ENCODE peak calls at places on chromosomes 6 and 20, in four cellular contexts. P is H9, A is mesenchymal stem cell, N is IMR-90. Y is an unnamed sample.

GRCh38 chr6:12278915-12279314 is 11.2 kb upstream of the EDN1 start:
- DNase-seq in P (no peak), A (no peak), N (no peak), Y (no peak)

GRCh38 chr6:168638497-168639072 is 197.6 kb downstream of the SMOC2 start:
- DNase-seq in P (no peak), A (no peak), N (no peak), Y (no peak)

GRCh38 chr6:163083141-163083540 is 331.4 kb upstream of the QKI start:
- DNase-seq in P (peak), A (no peak), N (no peak), Y (no peak)

GRCh38 chr20:54545959-54546358 is 70.6 kb downstream of the DOK5 start:
- DNase-seq in P (no peak), A (no peak), N (peak), Y (no peak)

GRCh38 chr20:32160341-32160740 is 47.2 kb downstream of the PLAGL2 start:
- DNase-seq in P (no peak), A (no peak), N (no peak), Y (no peak)

GRCh38 chr6:100269189-100269588 is 195.5 kb downstream of the SIM1 start:
- DNase-seq in P (no peak), A (peak), N (peak), Y (no peak)

GRCh38 chr6:8549381-8549780 is 114.0 kb upstream of the SLC35B3 start:
- DNase-seq in P (no peak), A (no peak), N (no peak), Y (no peak)

GRCh38 chr6:150634641-150635292 is 35.1 kb downstream of the PLEKHG1 start:
- DNase-seq in P (no peak), A (no peak), N (no peak), Y (no peak)

GRCh38 chr6:14915888-14916832 is 329.7 kb upstream of the JARID2 start:
- DNase-seq in P (no peak), A (no peak), N (no peak), Y (no peak)

GRCh38 chr6:56706981-56707726 is 64.5 kb upstream of the DST start:
- DNase-seq in P (no peak), A (peak), N (no peak), Y (no peak)

GRCh38 chr20:22617160-22617559 is 32.8 kb upstream of the FOXA2 start:
- DNase-seq in P (no peak), A (no peak), N (no peak), Y (peak)

GRCh38 chr6:48378874-48379407 is 267.9 kb upstream of the PTCHD4 start:
- DNase-seq in P (no peak), A (no peak), N (no peak), Y (no peak)

DNA sequence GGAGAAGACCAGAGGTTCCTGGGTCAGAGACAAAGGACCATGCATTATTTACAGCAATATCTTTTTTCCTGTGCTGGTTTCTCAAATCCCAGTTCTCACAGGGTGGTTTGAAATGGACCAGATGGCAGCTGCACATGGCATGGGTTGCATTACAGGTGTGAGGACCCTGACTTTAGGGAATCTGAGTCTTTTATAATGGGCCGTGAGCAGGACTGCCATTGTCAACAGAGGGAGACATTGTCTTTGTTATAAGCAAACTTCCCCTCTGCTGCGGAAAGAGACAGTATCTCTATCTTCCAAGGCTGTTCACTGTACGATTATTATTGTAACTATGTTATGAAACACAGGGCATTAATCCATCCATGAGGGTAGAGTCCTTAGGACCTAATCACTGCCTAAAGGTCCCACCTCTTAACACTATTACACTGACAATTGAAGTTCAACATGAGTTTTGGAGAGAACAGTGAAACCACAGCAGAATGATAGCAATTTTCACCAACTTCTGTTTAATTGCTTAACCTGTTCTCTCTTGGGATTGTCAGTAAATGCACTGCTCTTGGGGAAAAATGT is 156.1 kb upstream of the AGPAT4 start:
- DNase-seq in P (no peak), A (no peak), N (no peak), Y (no peak)
- H3K23ac ChIP-seq in P (no peak), A (no peak), N (no peak), Y (no peak)

GRCh38 chr6:47261191-47261590 is 48.5 kb downstream of the TNFRSF21 start:
- DNase-seq in P (no peak), A (no peak), N (no peak), Y (no peak)
- H3K18ac ChIP-seq in P (no peak), A (no peak), N (no peak), Y (no peak)

GRCh38 chr6:27866370-27867050 is 45.7 kb downstream of the OR2B2 start:
- DNase-seq in P (peak), A (peak), N (peak), Y (peak)
- H3K23ac ChIP-seq in P (no peak), A (no peak), N (peak), Y (no peak)

GRCh38 chr20:46770330-46771194 is 61.1 kb downstream of the SLC2A10 start:
- DNase-seq in P (no peak), A (no peak), N (peak), Y (no peak)
- H3K18ac ChIP-seq in P (no peak), A (no peak), N (no peak), Y (no peak)

DNA sequence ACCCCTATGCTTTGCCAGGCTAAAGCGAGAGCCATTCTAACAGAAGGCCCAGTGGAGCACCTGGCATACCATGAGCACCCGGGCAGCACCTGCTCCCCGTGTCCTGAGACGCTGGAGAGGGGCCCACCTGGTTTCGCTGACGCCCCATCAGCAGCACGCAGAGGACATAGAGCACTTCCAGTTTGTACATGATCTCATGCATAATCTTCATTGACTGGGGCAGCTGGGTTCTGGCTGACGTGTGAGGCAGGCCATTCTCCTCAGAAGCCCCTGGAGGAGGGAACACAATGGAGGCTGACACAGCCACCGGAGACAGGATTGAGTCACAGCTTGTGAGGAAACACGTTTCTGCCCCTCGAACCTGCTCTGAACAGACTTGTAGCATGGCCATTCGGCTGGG is 65.4 kb downstream of the MYH7B start:
- DNase-seq in P (no peak), A (no peak), N (no peak), Y (no peak)
- H3K23ac ChIP-seq in P (no peak), A (no peak), N (no peak), Y (no peak)

DNA sequence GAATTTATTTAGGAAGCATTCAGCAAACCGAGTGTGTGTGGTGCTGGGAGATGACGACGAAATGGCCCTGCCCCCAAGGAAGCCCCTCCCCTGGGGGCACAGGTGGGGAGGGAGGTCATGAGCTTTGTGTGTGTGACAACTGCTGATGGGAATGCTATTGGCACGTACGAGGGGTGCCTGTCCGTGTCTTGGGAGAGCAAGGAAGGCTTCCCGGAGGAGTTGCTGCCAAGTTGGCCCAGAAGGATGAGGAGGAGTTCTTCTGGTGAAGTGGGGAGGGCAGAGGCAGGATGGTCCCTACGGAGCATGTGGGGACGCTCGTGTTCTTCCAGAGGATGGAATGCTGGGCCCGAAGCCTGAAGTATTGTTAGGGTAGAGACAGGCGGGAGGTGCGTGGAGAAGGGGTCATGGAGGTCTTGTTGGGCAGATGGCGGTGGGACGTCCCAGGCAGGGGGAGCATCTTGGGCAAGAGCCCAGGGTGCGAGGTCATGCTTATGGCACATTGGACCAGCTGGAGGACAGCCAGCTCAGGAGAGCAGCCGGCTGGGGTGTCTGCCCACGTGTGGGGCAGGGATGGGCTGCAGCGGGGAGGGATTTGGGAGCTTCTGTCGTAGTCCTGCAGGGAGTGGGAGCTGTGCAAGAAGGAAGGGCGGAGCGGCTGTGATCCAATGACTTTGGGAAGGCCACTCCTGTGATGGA is 46.1 kb downstream of the SYNJ2 start:
- DNase-seq in P (no peak), A (no peak), N (no peak), Y (no peak)
- H3K18ac ChIP-seq in P (no peak), A (peak), N (peak), Y (no peak)